ENCODE peak calls at places on chromosomes 13 and 19, in four cellular contexts. H is stomach; U is neural progenitor cell; A is naive thymus-derived CD8-positive, alpha-beta T cell. Q is an unnamed sample.

GRCh38 chr19:55255618-55256423 is 3.0 kb downstream of the PPP6R1 start:
- DNase-seq in H (peak; percentile 46), U (no peak), A (peak; percentile 37), Q (no peak)

GRCh38 chr19:35495107-35496064 is 5.1 kb upstream of the KRTDAP start:
- DNase-seq in H (peak; percentile 70), U (peak; percentile 76), A (peak; percentile 66), Q (peak; percentile 51)

GRCh38 chr19:16000024-16000687 is 51.3 kb downstream of the OR10H4 start:
- DNase-seq in H (no peak), U (no peak), A (no peak), Q (no peak)

GRCh38 chr13:94249512-94249911 is 230.0 kb downstream of the DCT start:
- DNase-seq in H (no peak), U (peak; percentile 39), A (no peak), Q (no peak)

GRCh38 chr19:2575734-2576481 is 100.0 kb downstream of the GADD45B start:
- DNase-seq in H (peak; percentile 66), U (no peak), A (no peak), Q (no peak)

GRCh38 chr13:110163020-110163658 is 143.8 kb downstream of the COL4A1 start:
- DNase-seq in H (no peak), U (no peak), A (no peak), Q (no peak)

GRCh38 chr13:20495087-20496023 is 30.3 kb downstream of the CRYL1 start:
- DNase-seq in H (peak; percentile 65), U (peak; percentile 69), A (peak; percentile 75), Q (peak; percentile 36)

GRCh38 chr13:113029487-113030258 is 60.7 kb downstream of the MCF2L start:
- DNase-seq in H (peak; percentile 53), U (peak; percentile 70), A (peak; percentile 57), Q (peak; percentile 44)

GRCh38 chr19:31139871-31140505 is 209.2 kb downstream of the TSHZ3 start:
- DNase-seq in H (no peak), U (no peak), A (no peak), Q (no peak)

GRCh38 chr19:29678484-29679106 is 13.3 kb downstream of the PLEKHF1 start:
- DNase-seq in H (no peak), U (no peak), A (no peak), Q (no peak)

GRCh38 chr19:32814046-32814445 is 55.5 kb downstream of the SLC7A9 start:
- DNase-seq in H (no peak), U (no peak), A (no peak), Q (no peak)

GRCh38 chr13:48094404-48094780 is 512 bp downstream of the MED4 start:
- DNase-seq in H (no peak), U (peak; percentile 35), A (peak; percentile 4), Q (no peak)

GRCh38 chr19:29550896-29551295 is 25.1 kb downstream of the VSTM2B start:
- DNase-seq in H (peak; percentile 7), U (no peak), A (no peak), Q (no peak)

GRCh38 chr19:5814123-5814839 is 9.4 kb downstream of the NRTN start:
- DNase-seq in H (no peak), U (no peak), A (no peak), Q (no peak)

GRCh38 chr13:71285700-71286099 is 581.3 kb downstream of the DACH1 start:
- DNase-seq in H (no peak), U (peak; percentile 13), A (peak; percentile 9), Q (no peak)

GRCh38 chr19:33302974-33303790 is 848 bp upstream of the CEBPA start:
- DNase-seq in H (peak; percentile 62), U (peak; percentile 84), A (no peak), Q (no peak)

GRCh38 chr13:82634946-82635345 is 1247.3 kb downstream of the SLITRK1 start:
- DNase-seq in H (no peak), U (no peak), A (no peak), Q (no peak)